ENCODE peak calls at places on chromosomes 13 and 19, in seven cellular contexts. J is K562, H is HepG2, R is SK-N-SH, C is HCT116, M is H1, N is GM12878. G is an unnamed sample.

GRCh38 chr19:33552928-33553279 is 31.3 kb upstream of the PEPD start:
- DNase-seq in N (no peak), R (no peak), J (peak; percentile 42), H (no peak), M (no peak), C (no peak), G (no peak)

GRCh38 chr13:43157796-43158195 is 134.4 kb downstream of the DNAJC15 start:
- DNase-seq in C (no peak), R (no peak), M (no peak), J (no peak), N (no peak), H (no peak), G (no peak)

GRCh38 chr19:11390933-11391680 is 7.0 kb upstream of the EPOR start:
- DNase-seq in J (no peak), M (no peak), H (no peak), N (no peak), C (no peak), R (no peak), G (no peak)

GRCh38 chr19:45590300-45591003 is 5.8 kb upstream of the OPA3 start:
- DNase-seq in H (no peak), N (no peak), M (no peak), J (no peak), R (no peak), C (no peak), G (no peak)

GRCh38 chr13:59452189-59452588 is 711.5 kb downstream of the DIAPH3 start:
- DNase-seq in M (no peak), H (no peak), C (no peak), R (no peak), N (no peak), J (no peak), G (no peak)

GRCh38 chr13:89862691-89863036 is 1484.8 kb upstream of the MIR17HG start:
- DNase-seq in J (no peak), M (no peak), H (no peak), R (no peak), N (no peak), C (no peak), G (no peak)

GRCh38 chr19:56076413-56076998 is 44.6 kb downstream of the ZNF787 start:
- DNase-seq in J (peak; percentile 65), H (peak; percentile 48), R (peak; percentile 74), M (peak; percentile 78), N (no peak), C (peak; percentile 28), G (peak; percentile 64)

GRCh38 chr19:12766051-12766521 is 9.3 kb downstream of the HOOK2 start:
- DNase-seq in N (no peak), R (no peak), H (peak; percentile 76), J (peak; percentile 58), C (no peak), M (peak; percentile 61), G (no peak)

GRCh38 chr19:2422951-2423880 is 4.2 kb downstream of the TIMM13 start:
- DNase-seq in R (no peak), C (no peak), N (no peak), M (no peak), H (no peak), J (no peak), G (no peak)

GRCh38 chr19:11699931-11700794 is 38.6 kb downstream of the ZNF823 start:
- DNase-seq in M (no peak), C (peak; percentile 38), J (peak; percentile 38), N (no peak), R (peak; percentile 59), H (peak; percentile 33), G (peak; percentile 53)

GRCh38 chr13:101649490-101650126 is 197.1 kb downstream of the ITGBL1 start:
- DNase-seq in H (no peak), N (no peak), M (no peak), R (no peak), C (no peak), J (no peak), G (no peak)

GRCh38 chr13:112978561-112979405 is 9.8 kb downstream of the MCF2L start:
- DNase-seq in N (no peak), R (peak; percentile 65), H (no peak), C (no peak), M (no peak), J (no peak), G (no peak)

GRCh38 chr13:92126399-92126798 is 728.0 kb downstream of the GPC5 start:
- DNase-seq in N (no peak), H (no peak), R (no peak), C (no peak), J (no peak), M (no peak), G (no peak)

GRCh38 chr19:19540707-19541515 is 2.8 kb downstream of the CILP2 start:
- DNase-seq in H (no peak), M (peak; percentile 98), J (peak; percentile 92), R (peak; percentile 97), N (no peak), C (peak; percentile 93), G (peak; percentile 73)

GRCh38 chr19:46537136-46538097 is 41.8 kb upstream of the PNMA8B start:
- DNase-seq in R (peak; percentile 70), H (no peak), N (no peak), J (peak; percentile 37), M (peak; percentile 93), C (no peak), G (peak; percentile 49)

GRCh38 chr13:76000131-76000530 is 364.0 kb downstream of the LMO7 start:
- DNase-seq in H (no peak), N (no peak), C (no peak), R (no peak), M (no peak), J (no peak), G (no peak)

GRCh38 chr19:15577184-15577771 is 37.7 kb upstream of the CYP4F8 start:
- DNase-seq in C (no peak), R (no peak), N (no peak), J (no peak), H (no peak), M (no peak), G (peak; percentile 38)

GRCh38 chr19:40503300-40503699 is 36.5 kb downstream of the SPTBN4 start:
- DNase-seq in J (peak; percentile 42), N (no peak), H (no peak), C (no peak), M (no peak), R (peak; percentile 42), G (no peak)

GRCh38 chr13:98315466-98315865 is 138.4 kb upstream of the RNF113B start:
- DNase-seq in M (no peak), J (no peak), H (no peak), N (no peak), R (no peak), C (no peak), G (no peak)

GRCh38 chr19:49333426-49334288 is 1.5 kb upstream of the CD37 start:
- DNase-seq in H (no peak), C (no peak), N (peak; percentile 84), M (no peak), R (no peak), J (no peak), G (no peak)

GRCh38 chr19:46840157-46840942 is 10.3 kb downstream of the AP2S1 start:
- DNase-seq in N (no peak), M (peak; percentile 60), C (no peak), H (peak; percentile 63), R (peak; percentile 83), J (peak; percentile 68), G (no peak)

GRCh38 chr13:46198794-46199193 is 12.9 kb upstream of the LRRC63 start:
- DNase-seq in H (no peak), N (no peak), C (no peak), M (no peak), R (no peak), J (no peak), G (no peak)

GRCh38 chr19:5238700-5239099 is 101.9 kb downstream of the PTPRS start:
- DNase-seq in R (no peak), C (no peak), J (no peak), M (no peak), N (no peak), H (no peak), G (no peak)

GRCh38 chr13:31476266-31476665 is 263.1 kb upstream of the RXFP2 start:
- DNase-seq in H (no peak), M (no peak), N (no peak), J (no peak), R (peak; percentile 16), C (no peak), G (no peak)

GRCh38 chr19:920051-920857 is 3.1 kb downstream of the KISS1R start:
- DNase-seq in C (no peak), H (no peak), J (no peak), N (no peak), M (peak; percentile 76), R (no peak), G (no peak)

GRCh38 chr19:31538879-31539278 is 189.6 kb upstream of the TSHZ3 start:
- DNase-seq in J (no peak), H (no peak), R (no peak), C (no peak), N (no peak), M (peak; percentile 20), G (no peak)

GRCh38 chr19:4633140-4633967 is 6.0 kb upstream of the TNFAIP8L1 start:
- DNase-seq in J (peak; percentile 83), C (peak; percentile 65), H (peak; percentile 67), M (peak; percentile 84), N (peak; percentile 16), R (peak; percentile 73), G (peak; percentile 56)

GRCh38 chr19:16463991-16464575 is 7.7 kb downstream of the EPS15L1 start:
- DNase-seq in J (peak; percentile 64), H (peak; percentile 90), M (no peak), N (no peak), C (no peak), R (peak; percentile 50), G (no peak)

GRCh38 chr13:106986033-106986484 is 418.1 kb upstream of the ARGLU1 start:
- DNase-seq in J (no peak), R (no peak), M (no peak), N (no peak), C (no peak), H (no peak), G (no peak)

GRCh38 chr13:50081106-50081898 is 66.1 kb downstream of the KCNRG start:
- DNase-seq in R (peak; percentile 68), J (peak; percentile 47), M (peak; percentile 76), N (no peak), H (no peak), C (no peak), G (peak; percentile 33)
- TF ChIP-seq JUND in R (no peak), J (no peak), M (no peak), N (no peak), H (no peak), C (no peak), G (no peak)

DNA sequence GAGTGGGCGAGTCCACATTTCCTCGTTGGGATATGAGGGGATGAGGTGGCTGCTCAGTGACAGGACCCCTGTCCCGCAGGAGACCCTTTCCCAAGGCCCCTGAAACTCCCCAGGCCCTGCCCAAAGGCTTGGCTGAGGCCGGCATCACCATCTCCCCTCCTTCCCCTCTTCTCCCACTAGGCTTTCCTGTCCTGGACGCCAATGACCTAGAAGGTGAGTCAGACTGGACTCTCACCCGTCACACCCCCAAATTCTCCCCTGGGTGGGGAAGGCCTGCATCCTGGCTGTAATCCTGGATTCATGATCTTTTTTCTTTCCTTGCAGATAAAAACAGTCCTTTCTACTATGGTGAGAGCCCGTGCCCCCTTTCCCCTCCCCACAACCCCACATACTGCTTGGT is 5.3 kb downstream of the FXYD3 start:
- DNase-seq in R (no peak), N (no peak), C (no peak), H (no peak), M (no peak), J (no peak), G (no peak)
- TF ChIP-seq JUND in R (no peak), N (no peak), C (no peak), H (no peak), M (no peak), J (no peak), G (no peak)

GRCh38 chr19:39083983-39084731 is at the start of gene ACP7:
- DNase-seq in N (no peak), H (no peak), J (no peak), R (peak; percentile 64), C (no peak), M (peak; percentile 71), G (peak; percentile 24)
- TF ChIP-seq JUND in N (no peak), H (no peak), J (no peak), R (no peak), C (no peak), M (no peak), G (no peak)

GRCh38 chr13:23469901-23470525 is 36.5 kb upstream of the SACS start:
- DNase-seq in C (no peak), N (no peak), H (no peak), M (no peak), R (no peak), J (no peak), G (no peak)
- TF ChIP-seq JUND in C (no peak), N (no peak), H (no peak), M (no peak), R (no peak), J (no peak), G (no peak)